ENCODE peak calls at places on chromosomes 4 and X, in nine cellular contexts. B, D, N, K, C, A, O, L and V are unnamed samples.

GRCh38 chrX:37509349-37509748 is 62.1 kb upstream of the LANCL3 start:
- DNase-seq in B (no peak), D (no peak), N (peak; percentile 3), K (no peak), C (no peak), A (peak; percentile 12), O (peak; percentile 11), L (no peak), V (no peak)

GRCh38 chrX:56788717-56789122 is 59.7 kb downstream of the NBDY start:
- DNase-seq in B (no peak), D (no peak), N (peak; percentile 58), K (no peak), C (no peak), A (peak; percentile 68), O (peak; percentile 76), L (peak; percentile 2), V (no peak)

GRCh38 chr4:57190651-57191481 is 80.7 kb upstream of the IGFBP7 start:
- DNase-seq in B (peak; percentile 24), D (no peak), N (peak; percentile 40), K (no peak), C (no peak), A (peak; percentile 63), O (peak; percentile 85), L (peak; percentile 57), V (peak; percentile 4)

GRCh38 chr4:163600731-163601130 is 106.2 kb downstream of the TMA16 start:
- DNase-seq in B (no peak), D (no peak), N (no peak), K (no peak), C (no peak), A (no peak), O (no peak), L (no peak), V (no peak)

GRCh38 chr4:155973639-155974475 is 20.2 kb upstream of the CTSO start:
- DNase-seq in B (no peak), D (no peak), N (peak; percentile 36), K (no peak), C (no peak), A (peak; percentile 80), O (no peak), L (no peak), V (no peak)

GRCh38 chrX:23694606-23695005 is 27.3 kb downstream of the PRDX4 start:
- DNase-seq in B (peak; percentile 39), D (no peak), N (peak; percentile 62), K (no peak), C (peak; percentile 20), A (peak; percentile 69), O (peak; percentile 28), L (no peak), V (peak; percentile 33)

GRCh38 chrX:147565239-147565638 is 346.5 kb upstream of the FMR1 start:
- DNase-seq in B (no peak), D (no peak), N (peak; percentile 6), K (no peak), C (no peak), A (no peak), O (no peak), L (no peak), V (no peak)

GRCh38 chr4:85932371-85933305 is 427.2 kb downstream of the MAPK10 start:
- DNase-seq in B (no peak), D (no peak), N (no peak), K (no peak), C (peak; percentile 61), A (peak; percentile 48), O (peak; percentile 14), L (no peak), V (no peak)

GRCh38 chrX:68511255-68511654 is 12.4 kb downstream of the YIPF6 start:
- DNase-seq in B (peak; percentile 12), D (no peak), N (peak; percentile 55), K (no peak), C (peak; percentile 10), A (peak; percentile 59), O (peak; percentile 47), L (no peak), V (peak; percentile 17)

GRCh38 chr4:139300431-139301142 is 718 bp upstream of the NAA15 start:
- DNase-seq in B (no peak), D (no peak), N (peak; percentile 73), K (no peak), C (peak; percentile 52), A (peak; percentile 71), O (no peak), L (no peak), V (no peak)

GRCh38 chr4:125847518-125847917 is 532.8 kb downstream of the FAT4 start:
- DNase-seq in B (no peak), D (no peak), N (no peak), K (no peak), C (no peak), A (no peak), O (no peak), L (no peak), V (no peak)

GRCh38 chr4:111959202-111959601 is 186.1 kb upstream of the FAM241A start:
- DNase-seq in B (no peak), D (no peak), N (peak; percentile 92), K (no peak), C (no peak), A (no peak), O (peak; percentile 18), L (no peak), V (no peak)

GRCh38 chrX:9995855-9996339 is 28.7 kb downstream of the CLDN34 start:
- DNase-seq in B (peak; percentile 56), D (peak; percentile 26), N (peak; percentile 79), K (peak; percentile 10), C (peak; percentile 81), A (peak; percentile 82), O (peak; percentile 91), L (peak; percentile 89), V (peak; percentile 83)

GRCh38 chrX:40172169-40172979 is 74.6 kb upstream of the BCOR start:
- DNase-seq in B (no peak), D (peak; percentile 7), N (peak; percentile 51), K (no peak), C (peak; percentile 73), A (peak; percentile 65), O (peak; percentile 75), L (no peak), V (no peak)

GRCh38 chrX:126580877-126581276 is 28.3 kb upstream of the DCAF12L1 start:
- DNase-seq in B (no peak), D (no peak), N (no peak), K (no peak), C (no peak), A (no peak), O (no peak), L (no peak), V (no peak)

GRCh38 chrX:86507337-86507736 is 359.1 kb downstream of the DACH2 start:
- DNase-seq in B (no peak), D (no peak), N (no peak), K (no peak), C (no peak), A (no peak), O (no peak), L (no peak), V (peak; percentile 47)

GRCh38 chr4:118911162-118911791 is 22.6 kb downstream of the SYNPO2 start:
- DNase-seq in B (no peak), D (no peak), N (peak; percentile 26), K (no peak), C (no peak), A (no peak), O (no peak), L (no peak), V (no peak)

GRCh38 chrX:110684653-110685052 is 111.0 kb downstream of the CHRDL1 start:
- DNase-seq in B (no peak), D (no peak), N (peak; percentile 42), K (no peak), C (no peak), A (no peak), O (no peak), L (no peak), V (no peak)

GRCh38 chrX:10608099-10608498 is 12.3 kb downstream of the MID1 start:
- DNase-seq in B (no peak), D (no peak), N (peak; percentile 85), K (no peak), C (no peak), A (no peak), O (no peak), L (no peak), V (no peak)